ENCODE peak calls at places on chromosomes 1 and 21, in five cellular contexts. One of them, this sample, is unnamed.

GRCh38 chr21:19122371-19122770 is 718.8 kb upstream of the TMPRSS15 start:
- DNase-seq in effector CD4-positive, alpha-beta T cell: no peak
- DNase-seq in mucosa of descending colon: no peak
- DNase-seq in activated naive CD4-positive, alpha-beta T cell: no peak
- DNase-seq in kidney epithelial cell: no peak
- DNase-seq in this sample: no peak

GRCh38 chr1:109290998-109291397 is 8.1 kb upstream of the PSRC1 start:
- DNase-seq in kidney epithelial cell: no peak
- DNase-seq in activated naive CD4-positive, alpha-beta T cell: no peak
- DNase-seq in effector CD4-positive, alpha-beta T cell: no peak
- DNase-seq in mucosa of descending colon: no peak
- DNase-seq in this sample: no peak

GRCh38 chr1:181104042-181104789 is 15.7 kb downstream of the IER5 start:
- DNase-seq in effector CD4-positive, alpha-beta T cell: no peak
- DNase-seq in mucosa of descending colon: no peak
- DNase-seq in activated naive CD4-positive, alpha-beta T cell: peak
- DNase-seq in kidney epithelial cell: no peak
- DNase-seq in this sample: peak

GRCh38 chr1:44819594-44820327 is 11.4 kb downstream of the BTBD19 start:
- DNase-seq in kidney epithelial cell: peak
- DNase-seq in mucosa of descending colon: peak
- DNase-seq in effector CD4-positive, alpha-beta T cell: peak
- DNase-seq in activated naive CD4-positive, alpha-beta T cell: peak
- DNase-seq in this sample: peak

GRCh38 chr1:228546541-228547463 is 59.6 kb downstream of the RNF187 start:
- DNase-seq in effector CD4-positive, alpha-beta T cell: no peak
- DNase-seq in activated naive CD4-positive, alpha-beta T cell: no peak
- DNase-seq in kidney epithelial cell: no peak
- DNase-seq in mucosa of descending colon: no peak
- DNase-seq in this sample: peak

GRCh38 chr1:47725000-47725731 is 272.0 kb downstream of the TRABD2B start:
- DNase-seq in effector CD4-positive, alpha-beta T cell: no peak
- DNase-seq in activated naive CD4-positive, alpha-beta T cell: no peak
- DNase-seq in mucosa of descending colon: peak
- DNase-seq in kidney epithelial cell: no peak
- DNase-seq in this sample: no peak

GRCh38 chr1:221517961-221518360 is 223.9 kb downstream of the DUSP10 start:
- DNase-seq in effector CD4-positive, alpha-beta T cell: no peak
- DNase-seq in kidney epithelial cell: no peak
- DNase-seq in mucosa of descending colon: no peak
- DNase-seq in activated naive CD4-positive, alpha-beta T cell: no peak
- DNase-seq in this sample: no peak

GRCh38 chr1:182185822-182186756 is 124.6 kb upstream of the ZNF648 start:
- DNase-seq in kidney epithelial cell: peak
- DNase-seq in mucosa of descending colon: no peak
- DNase-seq in activated naive CD4-positive, alpha-beta T cell: no peak
- DNase-seq in effector CD4-positive, alpha-beta T cell: no peak
- DNase-seq in this sample: no peak

GRCh38 chr1:242212401-242212800 is 213.5 kb upstream of the MAP1LC3C start:
- DNase-seq in mucosa of descending colon: no peak
- DNase-seq in activated naive CD4-positive, alpha-beta T cell: no peak
- DNase-seq in kidney epithelial cell: no peak
- DNase-seq in effector CD4-positive, alpha-beta T cell: no peak
- DNase-seq in this sample: no peak

GRCh38 chr21:15004721-15005370 is 60.0 kb downstream of the NRIP1 start:
- DNase-seq in effector CD4-positive, alpha-beta T cell: no peak
- DNase-seq in mucosa of descending colon: no peak
- DNase-seq in kidney epithelial cell: no peak
- DNase-seq in activated naive CD4-positive, alpha-beta T cell: no peak
- DNase-seq in this sample: no peak

GRCh38 chr1:240293706-240294105 is 202.0 kb downstream of the FMN2 start:
- DNase-seq in effector CD4-positive, alpha-beta T cell: no peak
- DNase-seq in kidney epithelial cell: no peak
- DNase-seq in mucosa of descending colon: no peak
- DNase-seq in activated naive CD4-positive, alpha-beta T cell: no peak
- DNase-seq in this sample: no peak

GRCh38 chr21:35811115-35811806 is 249.1 kb downstream of the SETD4 start:
- DNase-seq in effector CD4-positive, alpha-beta T cell: no peak
- DNase-seq in activated naive CD4-positive, alpha-beta T cell: no peak
- DNase-seq in kidney epithelial cell: no peak
- DNase-seq in mucosa of descending colon: no peak
- DNase-seq in this sample: no peak

GRCh38 chr21:35449846-35450245 is 400.7 kb upstream of the RUNX1 start:
- DNase-seq in mucosa of descending colon: no peak
- DNase-seq in effector CD4-positive, alpha-beta T cell: no peak
- DNase-seq in activated naive CD4-positive, alpha-beta T cell: no peak
- DNase-seq in kidney epithelial cell: no peak
- DNase-seq in this sample: no peak

GRCh38 chr1:160204526-160205241 is 500 bp upstream of the PEA15 start:
- DNase-seq in effector CD4-positive, alpha-beta T cell: no peak
- DNase-seq in kidney epithelial cell: no peak
- DNase-seq in mucosa of descending colon: no peak
- DNase-seq in activated naive CD4-positive, alpha-beta T cell: no peak
- DNase-seq in this sample: no peak

GRCh38 chr1:245809361-245809760 is 654.6 kb downstream of the KIF26B start:
- DNase-seq in mucosa of descending colon: no peak
- DNase-seq in activated naive CD4-positive, alpha-beta T cell: no peak
- DNase-seq in effector CD4-positive, alpha-beta T cell: no peak
- DNase-seq in kidney epithelial cell: no peak
- DNase-seq in this sample: no peak

GRCh38 chr1:15320267-15320666 is 73.2 kb downstream of the FHAD1 start:
- DNase-seq in kidney epithelial cell: no peak
- DNase-seq in mucosa of descending colon: no peak
- DNase-seq in activated naive CD4-positive, alpha-beta T cell: no peak
- DNase-seq in effector CD4-positive, alpha-beta T cell: no peak
- DNase-seq in this sample: no peak

GRCh38 chr1:228104526-228105251 is 1.6 kb upstream of the C1orf35 start:
- DNase-seq in kidney epithelial cell: no peak
- DNase-seq in activated naive CD4-positive, alpha-beta T cell: no peak
- DNase-seq in mucosa of descending colon: peak
- DNase-seq in effector CD4-positive, alpha-beta T cell: no peak
- DNase-seq in this sample: peak

GRCh38 chr1:241837901-241838300 is 10.1 kb upstream of the EXO1 start:
- DNase-seq in activated naive CD4-positive, alpha-beta T cell: no peak
- DNase-seq in mucosa of descending colon: no peak
- DNase-seq in kidney epithelial cell: no peak
- DNase-seq in effector CD4-positive, alpha-beta T cell: no peak
- DNase-seq in this sample: no peak

GRCh38 chr1:46725736-46726108 is 6.8 kb upstream of the EFCAB14 start:
- DNase-seq in mucosa of descending colon: no peak
- DNase-seq in activated naive CD4-positive, alpha-beta T cell: no peak
- DNase-seq in effector CD4-positive, alpha-beta T cell: no peak
- DNase-seq in kidney epithelial cell: no peak
- DNase-seq in this sample: no peak

GRCh38 chr1:116489231-116489697 is 81.6 kb downstream of the CD58 start:
- DNase-seq in mucosa of descending colon: no peak
- DNase-seq in kidney epithelial cell: peak
- DNase-seq in effector CD4-positive, alpha-beta T cell: no peak
- DNase-seq in activated naive CD4-positive, alpha-beta T cell: no peak
- DNase-seq in this sample: no peak